ENCODE peak calls at places on chromosomes 5 and 9, in four cellular contexts. Q is HepG2, Z is H1, B is GM12878. E is an unnamed sample.

GRCh38 chr9:95341262-95342011 is 23.9 kb upstream of the FANCC start:
- DNase-seq in Z (no peak), B (no peak), Q (no peak), E (no peak)

GRCh38 chr5:8508196-8508595 is 639.2 kb downstream of the MTRR start:
- DNase-seq in Z (no peak), Q (no peak), B (no peak), E (no peak)

GRCh38 chr5:132006331-132007120 is 4.9 kb downstream of the ACSL6 start:
- DNase-seq in Z (no peak), B (no peak), Q (no peak), E (no peak)

GRCh38 chr5:143065185-143065584 is 295.0 kb downstream of the ARHGAP26 start:
- DNase-seq in Z (no peak), Q (no peak), B (no peak), E (no peak)

GRCh38 chr5:99176186-99176585 is 247.4 kb upstream of the CHD1 start:
- DNase-seq in Z (no peak), B (no peak), Q (no peak), E (no peak)

GRCh38 chr5:78795757-78796156 is 147.2 kb upstream of the LHFPL2 start:
- DNase-seq in B (no peak), Q (peak), Z (no peak), E (no peak)

GRCh38 chr9:120571443-120572257 is 8.3 kb downstream of the CDK5RAP2 start:
- DNase-seq in Z (no peak), Q (peak), B (no peak), E (no peak)

GRCh38 chr5:134184155-134185135 is 7.7 kb upstream of the SKP1 start:
- DNase-seq in Q (peak), Z (peak), B (peak), E (peak)

GRCh38 chr9:26995815-26996214 is 9.7 kb downstream of the LRRC19 start:
- DNase-seq in Q (no peak), Z (no peak), B (no peak), E (no peak)

GRCh38 chr5:174090147-174090546 is 44.6 kb downstream of the NSG2 start:
- DNase-seq in Z (no peak), Q (no peak), B (no peak), E (no peak)

GRCh38 chr5:1658665-1659064 is 134.9 kb upstream of the LPCAT1 start:
- DNase-seq in Z (no peak), B (no peak), Q (no peak), E (no peak)

GRCh38 chr5:16857635-16858034 is 78.5 kb downstream of the MYO10 start:
- DNase-seq in Q (no peak), Z (no peak), B (no peak), E (no peak)

GRCh38 chr5:143955140-143955539 is 143.2 kb downstream of the HMHB1 start:
- DNase-seq in Z (no peak), Q (no peak), B (no peak), E (no peak)

GRCh38 chr5:142779163-142779562 is 9.0 kb downstream of the ARHGAP26 start:
- DNase-seq in Z (no peak), Q (no peak), B (no peak), E (no peak)

GRCh38 chr5:170338933-170339779 is 41.6 kb upstream of the LCP2 start:
- DNase-seq in Q (no peak), B (no peak), Z (peak), E (no peak)

GRCh38 chr5:178419651-178420050 is 170.5 kb downstream of the COL23A1 start:
- DNase-seq in B (no peak), Z (no peak), Q (no peak), E (no peak)

GRCh38 chr9:114694146-114694545 is 12.2 kb upstream of the TEX48 start:
- DNase-seq in Q (no peak), Z (no peak), B (no peak), E (no peak)

GRCh38 chr5:170302729-170303501 is 5.3 kb upstream of the LCP2 start:
- DNase-seq in B (peak), Z (no peak), Q (no peak), E (no peak)

GRCh38 chr9:70954126-70954525 is 167.3 kb downstream of the TRPM3 start:
- DNase-seq in Z (no peak), Q (no peak), B (no peak), E (peak)

GRCh38 chr5:102600964-102601363 is 102.2 kb upstream of the SLCO6A1 start:
- DNase-seq in B (no peak), Z (no peak), Q (no peak), E (no peak)

GRCh38 chr5:169934990-169935389 is 45.3 kb downstream of the INSYN2B start:
- DNase-seq in Q (no peak), B (no peak), Z (no peak), E (no peak)

GRCh38 chr9:137893670-137894069 is 16.1 kb downstream of the CACNA1B start:
- DNase-seq in Z (no peak), B (no peak), Q (no peak), E (no peak)

GRCh38 chr9:115746496-115746895 is 407.1 kb upstream of the PAPPA start:
- DNase-seq in Q (no peak), Z (no peak), B (no peak), E (no peak)

GRCh38 chr9:76537150-76537646 is 78.2 kb downstream of the GCNT1 start:
- DNase-seq in Q (no peak), B (no peak), Z (no peak), E (no peak)

GRCh38 chr9:109956811-109957440 is 176.9 kb downstream of the PALM2AKAP2 start:
- DNase-seq in B (no peak), Z (no peak), Q (no peak), E (no peak)

GRCh38 chr9:3936520-3937235 is 363.2 kb downstream of the GLIS3 start:
- DNase-seq in B (no peak), Q (no peak), Z (no peak), E (no peak)

GRCh38 chr5:75192264-75192663 is 44.4 kb downstream of the ANKRD31 start:
- DNase-seq in Z (no peak), B (no peak), Q (no peak), E (no peak)

GRCh38 chr9:85741112-85741874 is 461 bp downstream of the AGTPBP1 start:
- DNase-seq in Q (peak), Z (peak), B (no peak), E (peak)
- TF ChIP-seq SUZ12 in Q (no peak), Z (no peak), B (no peak), E (no peak)

GRCh38 chr5:167244583-167244982 is 1046.9 kb upstream of the WWC1 start:
- DNase-seq in B (no peak), Q (no peak), Z (peak), E (peak)
- TF ChIP-seq YY1 in B (no peak), Q (no peak), Z (no peak), E (no peak)

DNA sequence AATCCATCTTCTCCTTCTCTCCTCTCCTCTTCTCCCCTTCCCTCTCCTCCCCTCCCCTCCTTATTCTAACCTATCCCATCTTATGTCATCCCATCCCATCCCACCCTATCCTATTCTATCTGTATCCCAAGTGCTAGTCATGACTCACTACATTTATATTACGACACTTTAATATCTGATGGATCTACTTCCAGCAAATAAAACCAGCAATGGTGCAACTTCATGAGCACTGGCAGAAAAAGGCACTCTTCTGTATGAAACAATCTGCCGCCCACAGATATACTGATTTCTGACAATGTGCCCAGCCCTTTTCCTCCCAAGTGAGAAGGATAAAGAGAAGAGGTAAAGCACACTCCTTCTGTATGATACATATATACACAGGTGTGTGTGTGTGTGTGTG is 86.6 kb upstream of the ANKH start:
- DNase-seq in B (no peak), Q (no peak), Z (no peak), E (no peak)
- H3K4me3 ChIP-seq in B (no peak), Q (no peak), Z (no peak), E (no peak)

GRCh38 chr5:138849439-138849838 is 25.7 kb downstream of the LRRTM2 start:
- DNase-seq in Z (no peak), B (no peak), Q (no peak), E (no peak)

GRCh38 chr5:138844812-138845513 is 30.2 kb downstream of the LRRTM2 start:
- DNase-seq in Z (no peak), B (no peak), Q (no peak), E (no peak)

GRCh38 chr5:138841531-138841930 is 33.6 kb downstream of the LRRTM2 start:
- DNase-seq in Q (no peak), Z (no peak), B (no peak), E (no peak)

GRCh38 chr5:138840100-138840499 is 35.0 kb downstream of the LRRTM2 start:
- DNase-seq in B (no peak), Q (no peak), Z (no peak), E (no peak)

DNA sequence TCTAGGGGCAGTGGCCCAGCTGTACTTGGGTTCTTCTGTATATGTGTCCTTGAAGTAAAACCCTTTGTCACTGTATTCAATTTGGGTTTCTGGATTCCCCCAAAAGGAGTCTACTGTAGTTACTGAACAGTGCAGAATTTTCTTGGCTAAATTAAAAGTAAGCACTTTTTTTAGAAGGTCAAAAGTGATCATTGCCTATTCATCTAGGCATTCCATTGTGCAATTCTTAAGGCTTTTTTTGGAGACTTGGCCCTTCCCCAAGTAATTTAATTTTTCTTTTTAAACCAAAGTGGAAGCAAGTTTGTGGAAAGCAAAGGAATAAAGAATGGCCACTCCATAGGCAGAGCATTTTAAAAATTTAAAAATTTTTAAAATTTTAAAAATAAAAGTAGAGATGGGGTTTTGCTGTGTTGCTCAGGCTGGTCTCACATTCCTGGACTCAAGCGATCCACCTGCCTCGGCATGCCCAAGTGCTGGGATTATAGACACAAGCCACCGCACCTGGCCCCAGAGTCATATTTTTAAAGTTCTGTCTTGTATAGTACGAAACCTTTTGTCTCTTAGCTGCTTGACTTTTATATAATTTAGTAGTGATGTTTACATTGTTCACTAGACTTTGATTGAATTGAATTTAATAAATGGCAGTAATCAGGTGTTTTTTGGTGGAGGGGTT is 31.2 kb downstream of the LRRTM2 start:
- DNase-seq in Q (no peak), B (no peak), Z (no peak), E (no peak)
- TF ChIP-seq SUZ12 in Q (no peak), B (no peak), Z (no peak), E (no peak)

DNA sequence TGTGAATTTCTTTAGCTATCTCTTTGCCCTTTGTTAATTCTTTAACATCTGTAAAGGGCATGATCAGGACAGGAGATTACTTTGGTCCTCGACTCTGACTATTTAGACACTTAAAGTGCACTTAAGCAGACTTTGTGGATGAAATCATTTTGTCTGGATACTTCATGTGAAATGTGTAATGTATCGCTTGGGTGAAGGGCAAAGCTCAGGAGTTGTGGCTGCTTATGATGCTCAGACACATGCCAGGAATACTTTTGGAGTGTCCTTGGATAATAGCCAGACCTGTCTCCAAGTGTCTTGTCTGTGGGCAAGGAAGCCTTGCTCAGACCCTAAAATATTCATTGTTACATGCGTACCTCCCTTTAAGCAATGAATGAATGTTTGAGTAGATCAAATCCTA is 87.8 kb downstream of the RAI14 start:
- DNase-seq in Z (no peak), Q (no peak), B (no peak), E (no peak)
- TF ChIP-seq YY1 in Z (no peak), Q (no peak), B (no peak), E (no peak)

GRCh38 chr9:36276840-36277239 is 18.6 kb upstream of the GNE start:
- DNase-seq in Q (peak), Z (no peak), B (no peak), E (no peak)
- H3K4me3 ChIP-seq in Q (no peak), Z (no peak), B (no peak), E (no peak)

GRCh38 chr5:140349244-140349643 is 2.8 kb upstream of the HBEGF start:
- DNase-seq in B (no peak), Q (no peak), Z (no peak), E (no peak)
- TF ChIP-seq SUZ12 in B (no peak), Q (no peak), Z (no peak), E (no peak)

GRCh38 chr5:68299105-68299504 is 83.5 kb downstream of the PIK3R1 start:
- DNase-seq in Z (no peak), B (no peak), Q (no peak), E (no peak)
- TF ChIP-seq YY1 in Z (no peak), B (no peak), Q (no peak), E (no peak)

DNA sequence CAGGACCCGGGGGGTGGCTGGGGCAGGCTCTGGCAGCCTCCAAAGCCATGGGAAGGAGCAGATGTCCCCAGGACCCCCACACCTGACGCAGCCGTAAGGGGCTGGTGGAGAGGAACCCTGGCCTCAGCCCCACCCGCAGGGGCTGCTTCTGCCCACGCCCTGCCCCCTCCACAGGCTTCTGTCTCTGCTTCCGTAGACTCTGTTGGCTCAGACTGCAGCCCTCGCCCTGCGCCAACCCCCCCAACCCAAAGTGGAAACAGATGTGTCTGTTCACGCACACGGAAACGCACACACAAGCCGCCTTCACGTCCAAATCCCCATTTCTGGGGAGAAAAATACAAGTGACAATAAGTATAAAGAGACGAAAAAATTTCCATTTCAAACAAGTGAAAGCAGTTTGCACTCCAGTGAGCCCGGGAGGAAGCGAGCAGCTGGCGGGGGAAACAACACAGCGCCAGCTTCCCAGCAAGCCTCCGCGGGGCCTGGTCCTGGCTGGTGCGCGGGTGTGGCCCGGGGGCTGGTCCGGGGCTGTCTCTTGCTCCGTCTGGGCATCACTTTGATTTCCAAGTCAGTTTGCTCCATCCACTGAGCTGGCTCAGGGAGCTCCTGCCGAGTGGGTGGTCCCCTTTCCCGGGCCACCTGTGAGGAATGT is 32.6 kb upstream of the RXRA start:
- DNase-seq in Q (no peak), Z (no peak), B (no peak), E (no peak)
- H3K4me3 ChIP-seq in Q (no peak), Z (no peak), B (no peak), E (no peak)